ENCODE peak calls at places on chromosome 12, in five cellular contexts. J is heart left ventricle, Q is psoas muscle, C is tibial artery, U is heart right ventricle. O is an unnamed sample.

GRCh38 chr12:132501189-132501940 is 11.4 kb downstream of the FBRSL1 start:
- DNase-seq in J (no peak), U (no peak), C (no peak), Q (no peak), O (no peak)

GRCh38 chr12:123223241-123223668 is 9.7 kb downstream of the MPHOSPH9 start:
- DNase-seq in C (no peak), J (no peak), U (no peak), Q (no peak), O (no peak)

GRCh38 chr12:119940881-119941280 is 48.2 kb upstream of the BICDL1 start:
- DNase-seq in Q (no peak), C (no peak), J (no peak), U (no peak), O (no peak)

GRCh38 chr12:18521461-18521860 is 216.4 kb downstream of the PLCZ1 start:
- DNase-seq in Q (no peak), J (no peak), U (no peak), C (no peak), O (no peak)

GRCh38 chr12:79514730-79515525 is 175.8 kb downstream of the PAWR start:
- DNase-seq in C (no peak), Q (no peak), J (no peak), U (no peak), O (no peak)

GRCh38 chr12:6465467-6466183 is 4.9 kb downstream of the VAMP1 start:
- DNase-seq in J (no peak), Q (no peak), U (no peak), C (no peak), O (no peak)

GRCh38 chr12:87756111-87756510 is 273.1 kb downstream of the C12orf50 start:
- DNase-seq in U (no peak), J (no peak), C (no peak), Q (no peak), O (no peak)

GRCh38 chr12:998020-998874 is 7.2 kb downstream of the ERC1 start:
- DNase-seq in J (no peak), C (no peak), U (no peak), Q (no peak), O (no peak)

GRCh38 chr12:6724409-6724797 is 557 bp downstream of the COPS7A start:
- DNase-seq in C (no peak), J (no peak), Q (no peak), U (no peak), O (peak; percentile 29)

GRCh38 chr12:32826807-32827412 is 69.7 kb downstream of the PKP2 start:
- DNase-seq in J (no peak), Q (no peak), C (no peak), U (no peak), O (no peak)

GRCh38 chr12:119694111-119694510 is 26.2 kb downstream of the PRKAB1 start:
- DNase-seq in U (no peak), J (no peak), Q (no peak), C (no peak), O (no peak)

GRCh38 chr12:108972226-108972757 is 48.6 kb downstream of the SVOP start:
- DNase-seq in J (no peak), Q (no peak), U (no peak), C (no peak), O (no peak)

GRCh38 chr12:112314981-112315380 is 67.2 kb downstream of the HECTD4 start:
- DNase-seq in U (no peak), Q (no peak), J (no peak), C (no peak), O (no peak)

GRCh38 chr12:84772281-84772680 is 140.3 kb downstream of the SLC6A15 start:
- DNase-seq in U (no peak), J (no peak), Q (no peak), C (no peak), O (no peak)

GRCh38 chr12:128840862-128841468 is 12.3 kb upstream of the GLT1D1 start:
- DNase-seq in C (no peak), U (no peak), J (no peak), Q (no peak), O (no peak)

GRCh38 chr12:106358410-106359241 is 1.1 kb downstream of the POLR3B start:
- DNase-seq in J (no peak), Q (peak; percentile 56), U (peak; percentile 26), C (peak; percentile 73), O (no peak)

GRCh38 chr12:88401153-88401552 is 179.1 kb downstream of the KITLG start:
- DNase-seq in C (no peak), Q (no peak), J (no peak), U (no peak), O (no peak)

GRCh38 chr12:5925646-5926045 is 19.4 kb downstream of the ANO2 start:
- DNase-seq in U (no peak), Q (no peak), C (peak; percentile 52), J (no peak), O (no peak)

GRCh38 chr12:48388938-48389337 is 38.2 kb upstream of the ZNF641 start:
- DNase-seq in C (no peak), J (no peak), Q (no peak), U (no peak), O (no peak)

GRCh38 chr12:88310069-88310468 is 168.0 kb downstream of the TMTC3 start:
- DNase-seq in U (no peak), C (no peak), J (no peak), Q (no peak), O (no peak)

GRCh38 chr12:109130755-109131521 is 14.6 kb downstream of the ACACB start:
- DNase-seq in J (peak; percentile 81), C (peak; percentile 75), Q (peak; percentile 87), U (peak; percentile 76), O (peak; percentile 12)

GRCh38 chr12:2853626-2854025 is 3.2 kb downstream of the TEX52 start:
- DNase-seq in J (peak; percentile 88), U (peak; percentile 85), C (peak; percentile 88), Q (peak; percentile 84), O (peak; percentile 82)

GRCh38 chr12:3747976-3748619 is 4.8 kb downstream of the CRACR2A start:
- DNase-seq in U (no peak), J (no peak), C (no peak), Q (no peak), O (no peak)

GRCh38 chr12:82874935-82875334 is 188.2 kb downstream of the TMTC2 start:
- DNase-seq in J (no peak), Q (no peak), C (no peak), U (no peak), O (no peak)

GRCh38 chr12:89427508-89428156 is 75.3 kb upstream of the DUSP6 start:
- DNase-seq in J (no peak), C (no peak), U (no peak), Q (no peak), O (no peak)

DNA sequence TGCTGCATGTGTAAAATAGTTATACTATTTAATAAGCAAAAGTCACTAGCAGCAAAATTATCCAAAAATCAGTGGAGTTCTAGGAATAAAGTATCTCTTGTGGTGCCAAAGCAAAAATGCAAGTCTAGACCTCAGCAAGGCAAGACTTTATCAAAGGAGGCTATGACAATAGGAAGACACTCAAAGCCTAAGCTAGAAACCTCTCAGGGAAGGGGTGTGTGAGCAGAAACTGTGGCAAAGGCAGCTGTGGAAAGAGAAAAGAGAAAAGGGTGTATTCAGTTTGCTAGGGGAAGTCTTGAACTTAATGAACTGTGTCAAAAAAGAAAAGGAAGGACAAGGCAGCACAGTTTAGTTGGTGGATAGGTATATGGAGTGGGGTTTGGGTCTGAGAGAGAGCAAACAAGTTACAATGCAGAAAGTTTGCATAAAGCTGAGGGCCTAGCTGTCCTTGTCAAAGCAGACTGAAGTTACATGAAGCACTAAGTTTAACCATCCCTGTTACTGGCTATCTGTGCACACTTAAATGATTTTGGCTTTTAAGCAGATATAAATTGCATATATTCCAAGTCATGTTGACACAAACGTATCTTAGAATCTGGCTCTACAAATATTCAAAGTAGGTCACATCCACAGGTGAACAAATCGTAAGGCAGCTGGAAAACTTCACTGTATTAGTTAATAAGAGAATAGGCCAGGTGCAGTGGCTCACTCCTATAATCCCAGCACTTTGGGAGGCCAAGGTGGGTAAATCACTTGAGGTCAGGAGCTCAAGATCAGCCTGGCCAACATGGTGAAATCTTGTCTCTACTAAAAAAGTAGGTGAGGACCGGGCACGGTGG is 31.0 kb upstream of the AMN1 start:
- DNase-seq in C (no peak), Q (no peak), J (no peak), U (no peak), O (no peak)
- H3K27ac ChIP-seq in C (no peak overlapping the region), Q (no peak overlapping the region), J (no peak overlapping the region), U (no peak overlapping the region), O (no peak overlapping the region)

DNA sequence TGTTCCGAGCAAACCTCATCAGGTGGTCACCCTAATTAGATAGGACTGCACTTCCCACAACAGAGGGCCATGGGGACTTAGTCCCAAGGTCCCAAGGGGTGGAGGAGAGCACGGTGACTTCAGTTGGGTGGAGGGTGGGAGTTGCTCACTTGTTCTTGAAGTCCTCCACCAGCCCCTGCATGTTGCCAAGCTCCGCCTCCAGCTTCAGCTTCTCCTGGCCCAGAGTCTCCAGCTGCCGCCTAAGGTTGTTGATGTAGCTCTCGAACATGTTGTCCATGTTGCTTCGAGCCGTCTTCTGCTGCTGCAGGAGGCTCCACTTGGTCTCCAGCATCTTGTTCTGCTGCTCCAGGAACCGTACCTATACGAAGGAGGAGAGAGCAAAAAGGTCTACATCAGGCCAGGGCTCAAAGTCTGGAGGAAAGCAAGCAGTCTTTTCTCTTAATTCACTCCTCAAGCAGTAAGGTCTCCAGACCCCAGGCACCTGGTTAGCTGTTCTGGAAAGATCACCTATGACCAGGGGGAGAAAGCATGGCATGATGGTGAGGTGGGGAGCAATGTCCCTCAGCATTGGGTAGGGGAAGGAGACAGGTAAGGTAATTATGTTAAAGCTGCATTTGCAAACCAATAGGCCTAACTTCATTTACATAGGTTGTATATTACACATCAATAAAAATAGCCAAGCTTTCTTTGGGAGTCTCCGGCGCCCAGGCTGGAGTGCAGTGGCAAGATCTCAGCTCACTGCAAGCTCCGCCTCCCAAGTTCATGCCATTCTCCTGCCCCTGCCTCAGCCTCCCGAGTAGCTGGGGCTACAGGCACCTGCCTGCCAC is 2.9 kb downstream of the KRT8 start:
- DNase-seq in U (no peak), J (no peak), Q (no peak), C (no peak), O (no peak)
- H3K27ac ChIP-seq in U (no peak overlapping the region), J (no peak overlapping the region), Q (no peak overlapping the region), C (no peak overlapping the region), O (no peak overlapping the region)

DNA sequence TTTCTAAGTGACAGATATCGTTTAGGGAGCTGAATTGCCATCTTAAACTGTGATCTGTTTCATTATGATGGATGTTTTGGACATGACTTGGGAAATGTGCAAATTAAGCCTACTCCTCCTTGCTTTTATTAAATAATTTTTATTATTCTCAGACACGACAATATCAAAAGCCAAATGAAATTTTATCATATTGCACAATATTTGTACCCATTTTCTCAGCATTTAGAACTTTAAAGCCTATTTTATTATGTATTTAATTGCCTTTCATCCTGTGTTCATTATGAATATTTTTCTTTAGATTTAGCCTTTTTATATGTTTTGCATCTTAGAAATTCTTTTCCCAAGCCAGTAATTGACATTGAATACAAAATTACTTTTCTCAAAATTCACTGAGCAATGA is 102.9 kb downstream of the PPHLN1 start:
- DNase-seq in U (no peak), C (no peak), Q (no peak), J (no peak), O (no peak)
- H3K27ac ChIP-seq in U (no peak overlapping the region), C (no peak overlapping the region), Q (no peak overlapping the region), J (no peak overlapping the region), O (no peak overlapping the region)

DNA sequence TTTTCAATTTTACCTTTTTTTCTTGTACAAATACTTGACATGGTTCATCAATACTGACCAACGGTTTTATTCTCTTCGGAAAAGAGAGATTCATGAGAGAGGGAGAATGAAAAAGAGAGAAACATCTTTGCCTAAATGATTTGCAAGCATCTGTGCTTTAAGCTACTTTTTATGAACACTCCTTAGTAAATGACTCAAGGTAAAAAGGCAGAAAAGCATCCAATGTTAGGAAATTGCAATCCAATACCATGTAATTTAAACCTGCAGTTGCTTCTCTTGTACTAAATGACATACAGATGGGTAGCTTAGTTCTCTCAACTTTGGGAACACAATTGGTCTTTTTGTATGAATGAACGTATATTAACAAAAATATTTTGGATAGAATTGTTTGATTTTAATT is 46.1 kb downstream of the MSRB3 start:
- DNase-seq in Q (no peak), C (no peak), J (no peak), U (no peak), O (no peak)
- H3K27ac ChIP-seq in Q (no peak overlapping the region), C (no peak overlapping the region), J (no peak overlapping the region), U (no peak overlapping the region), O (no peak overlapping the region)

O was measured in substantia nigra.